ENCODE peak calls at places on chromosomes 12 and 14, in ten cellular contexts. O is GM12864, W is heart left ventricle, D is osteoblast, A is neural progenitor cell, L is fibroblast of pulmonary artery, M is ovary, T is A549, X is AG10803, P is kidney epithelial cell. K is an unnamed sample.

GRCh38 chr14:30333934-30334333 is 225.0 kb upstream of the G2E3 start:
- DNase-seq in O (no peak), W (no peak), D (no peak), A (no peak), L (no peak), M (no peak), T (no peak), X (no peak), P (no peak), K (peak)

GRCh38 chr12:25829192-25829591 is 129.3 kb upstream of the RASSF8 start:
- DNase-seq in O (no peak), W (no peak), D (peak), A (no peak), L (peak), M (no peak), T (peak), X (peak), P (peak), K (peak)

GRCh38 chr12:88432536-88433462 is 147.5 kb downstream of the KITLG start:
- DNase-seq in O (no peak), W (no peak), D (peak), A (no peak), L (peak), M (peak), T (no peak), X (peak), P (no peak), K (peak)

GRCh38 chr14:52922656-52923055 is 28.2 kb downstream of the FERMT2 start:
- DNase-seq in O (no peak), W (no peak), D (no peak), A (no peak), L (peak), M (no peak), T (no peak), X (peak), P (peak), K (peak)

GRCh38 chr12:39314547-39314946 is 128.4 kb downstream of the KIF21A start:
- DNase-seq in O (no peak), W (no peak), D (no peak), A (no peak), L (no peak), M (no peak), T (no peak), X (no peak), P (no peak), K (no peak)

GRCh38 chr12:11638271-11638916 is 11.1 kb upstream of the ETV6 start:
- DNase-seq in O (no peak), W (no peak), D (peak), A (no peak), L (no peak), M (no peak), T (no peak), X (no peak), P (no peak), K (peak)

GRCh38 chr12:27652174-27652763 is 44.0 kb upstream of the REP15 start:
- DNase-seq in O (peak), W (no peak), D (peak), A (peak), L (peak), M (no peak), T (peak), X (peak), P (peak), K (peak)

GRCh38 chr14:103134919-103135318 is 11.7 kb downstream of the TNFAIP2 start:
- DNase-seq in O (no peak), W (no peak), D (no peak), A (no peak), L (no peak), M (no peak), T (no peak), X (no peak), P (no peak), K (no peak)

GRCh38 chr12:67747869-67748760 is 99.6 kb downstream of the DYRK2 start:
- DNase-seq in O (no peak), W (no peak), D (no peak), A (no peak), L (peak), M (no peak), T (peak), X (peak), P (no peak), K (peak)

GRCh38 chr12:57476993-57477709 is 2.5 kb downstream of the ARHGAP9 start:
- DNase-seq in O (no peak), W (no peak), D (no peak), A (no peak), L (no peak), M (no peak), T (no peak), X (no peak), P (no peak), K (no peak)

GRCh38 chr12:121224591-121224990 is 14.7 kb downstream of the P2RX4 start:
- DNase-seq in O (no peak), W (no peak), D (peak), A (no peak), L (no peak), M (peak), T (no peak), X (no peak), P (no peak), K (no peak)

GRCh38 chr14:101835166-101835557 is 73.7 kb downstream of the PPP2R5C start:
- DNase-seq in O (no peak), W (no peak), D (no peak), A (no peak), L (no peak), M (no peak), T (no peak), X (no peak), P (no peak), K (no peak)

GRCh38 chr12:121817648-121818043 is 13.8 kb downstream of the SETD1B start:
- DNase-seq in O (no peak), W (no peak), D (peak), A (no peak), L (no peak), M (no peak), T (no peak), X (no peak), P (no peak), K (no peak)

GRCh38 chr14:46490150-46490769 is 161.3 kb downstream of the RPL10L start:
- DNase-seq in O (no peak), W (no peak), D (no peak), A (peak), L (no peak), M (no peak), T (peak), X (no peak), P (no peak), K (no peak)

GRCh38 chr14:23076785-23077408 is 18.0 kb downstream of the ACIN1 start:
- DNase-seq in O (no peak), W (no peak), D (peak), A (peak), L (peak), M (no peak), T (peak), X (no peak), P (no peak), K (peak)

GRCh38 chr14:65502676-65503124 is 90.2 kb downstream of the FUT8 start:
- DNase-seq in O (no peak), W (no peak), D (peak), A (no peak), L (peak), M (no peak), T (no peak), X (peak), P (peak), K (peak)

GRCh38 chr14:73238941-73239340 is 1.6 kb downstream of the PAPLN start:
- DNase-seq in O (no peak), W (no peak), D (peak), A (no peak), L (no peak), M (peak), T (no peak), X (no peak), P (no peak), K (no peak)

GRCh38 chr12:6370576-6370935 is 4.8 kb downstream of the SCNN1A start:
- DNase-seq in O (no peak), W (no peak), D (peak), A (no peak), L (no peak), M (no peak), T (no peak), X (no peak), P (no peak), K (no peak)

GRCh38 chr14:72615511-72616121 is 278.3 kb downstream of the DPF3 start:
- DNase-seq in O (no peak), W (no peak), D (peak), A (no peak), L (peak), M (no peak), T (no peak), X (peak), P (peak), K (peak)

GRCh38 chr12:13836116-13836515 is 145.3 kb downstream of the GRIN2B start:
- DNase-seq in O (no peak), W (no peak), D (no peak), A (no peak), L (no peak), M (no peak), T (no peak), X (no peak), P (no peak), K (no peak)

GRCh38 chr14:72812292-72812851 is 81.5 kb downstream of the DPF3 start:
- DNase-seq in O (no peak), W (peak), D (peak), A (peak), L (no peak), M (no peak), T (no peak), X (no peak), P (no peak), K (no peak)

GRCh38 chr14:61454545-61454944 is 133.2 kb downstream of the PRKCH start:
- DNase-seq in O (no peak), W (no peak), D (no peak), A (no peak), L (peak), M (no peak), T (no peak), X (no peak), P (no peak), K (no peak)

GRCh38 chr14:89912667-89913211 is 41.8 kb downstream of the EFCAB11 start:
- DNase-seq in O (no peak), W (no peak), D (peak), A (no peak), L (peak), M (no peak), T (peak), X (peak), P (peak), K (peak)

GRCh38 chr14:76125506-76125905 is 26.2 kb upstream of the GPATCH2L start:
- DNase-seq in O (no peak), W (no peak), D (no peak), A (no peak), L (no peak), M (no peak), T (no peak), X (no peak), P (no peak), K (no peak)

GRCh38 chr12:117963836-117964235 is 5.0 kb downstream of the KSR2 start:
- DNase-seq in O (no peak), W (no peak), D (no peak), A (no peak), L (no peak), M (no peak), T (no peak), X (no peak), P (no peak), K (no peak)

GRCh38 chr14:69335421-69335820 is 62.7 kb downstream of the ERH start:
- DNase-seq in O (no peak), W (no peak), D (peak), A (no peak), L (no peak), M (no peak), T (no peak), X (no peak), P (peak), K (no peak)

GRCh38 chr14:23577004-23577681 is 1.4 kb downstream of the JPH4 start:
- DNase-seq in O (no peak), W (no peak), D (peak), A (peak), L (no peak), M (peak), T (no peak), X (no peak), P (no peak), K (peak)

GRCh38 chr12:120150919-120151525 is 34.5 kb upstream of the RAB35 start:
- DNase-seq in O (no peak), W (no peak), D (peak), A (no peak), L (no peak), M (no peak), T (no peak), X (no peak), P (no peak), K (no peak)

GRCh38 chr12:121033625-121034349 is 5.3 kb downstream of the OASL start:
- DNase-seq in O (no peak), W (no peak), D (peak), A (no peak), L (no peak), M (no peak), T (peak), X (peak), P (peak), K (peak)

GRCh38 chr12:124765571-124766489 is 97.8 kb downstream of the SCARB1 start:
- DNase-seq in O (no peak), W (no peak), D (no peak), A (no peak), L (no peak), M (no peak), T (no peak), X (peak), P (no peak), K (peak)

GRCh38 chr12:106192659-106193403 is 54.1 kb upstream of the NUAK1 start:
- DNase-seq in O (no peak), W (no peak), D (no peak), A (no peak), L (no peak), M (no peak), T (no peak), X (peak), P (no peak), K (no peak)

GRCh38 chr12:106583578-106584103 is 837 bp downstream of the RFX4 start:
- DNase-seq in O (no peak), W (no peak), D (peak), A (peak), L (peak), M (no peak), T (peak), X (peak), P (no peak), K (peak)

GRCh38 chr14:57502581-57503254 is 9.1 kb upstream of the CCDC198 start:
- DNase-seq in O (no peak), W (no peak), D (peak), A (no peak), L (peak), M (peak), T (no peak), X (no peak), P (no peak), K (no peak)

GRCh38 chr14:44347316-44347715 is 159.8 kb downstream of the FSCB start:
- DNase-seq in O (no peak), W (no peak), D (no peak), A (no peak), L (no peak), M (no peak), T (no peak), X (no peak), P (no peak), K (no peak)

GRCh38 chr12:26699237-26699636 is 133.8 kb downstream of the ITPR2 start:
- DNase-seq in O (no peak), W (no peak), D (no peak), A (no peak), L (no peak), M (no peak), T (no peak), X (no peak), P (no peak), K (peak)

GRCh38 chr14:101126376-101127130 is 223.0 kb upstream of the RTL1 start:
- DNase-seq in O (no peak), W (no peak), D (peak), A (no peak), L (no peak), M (no peak), T (no peak), X (no peak), P (no peak), K (no peak)

GRCh38 chr12:89051065-89051677 is 301.1 kb downstream of the DUSP6 start:
- DNase-seq in O (no peak), W (no peak), D (peak), A (peak), L (peak), M (no peak), T (peak), X (peak), P (peak), K (peak)

GRCh38 chr12:15726029-15726756 is 63.0 kb downstream of the EPS8 start:
- DNase-seq in O (no peak), W (no peak), D (no peak), A (no peak), L (peak), M (no peak), T (no peak), X (peak), P (no peak), K (peak)

GRCh38 chr12:132479938-132480619 is 9.9 kb upstream of the FBRSL1 start:
- DNase-seq in O (no peak), W (peak), D (no peak), A (no peak), L (no peak), M (peak), T (no peak), X (no peak), P (no peak), K (no peak)

GRCh38 chr12:132478433-132478803 is 11.5 kb upstream of the FBRSL1 start:
- DNase-seq in O (no peak), W (peak), D (no peak), A (no peak), L (no peak), M (no peak), T (no peak), X (no peak), P (no peak), K (no peak)

GRCh38 chr12:132477703-132478432 is 12.1 kb upstream of the FBRSL1 start:
- DNase-seq in O (no peak), W (peak), D (peak), A (no peak), L (no peak), M (no peak), T (no peak), X (no peak), P (no peak), K (no peak)

GRCh38 chr12:132479291-132479690 is 10.7 kb upstream of the FBRSL1 start:
- DNase-seq in O (no peak), W (peak), D (no peak), A (no peak), L (no peak), M (no peak), T (no peak), X (no peak), P (no peak), K (no peak)

GRCh38 chr12:132478845-132479244 is 11.1 kb upstream of the FBRSL1 start:
- DNase-seq in O (no peak), W (no peak), D (peak), A (no peak), L (no peak), M (no peak), T (no peak), X (no peak), P (no peak), K (no peak)
- TF ChIP-seq CTCF in O (peak), W (no peak), D (no peak), A (peak), L (peak), M (no peak), T (no peak), X (no peak), P (peak), K (peak)

GRCh38 chr12:53107122-53107521 is 3.8 kb downstream of the SOAT2 start:
- DNase-seq in O (no peak), W (no peak), D (no peak), A (no peak), L (no peak), M (no peak), T (no peak), X (no peak), P (no peak), K (no peak)

GRCh38 chr12:53105256-53105655 is 2.0 kb downstream of the SOAT2 start:
- DNase-seq in O (no peak), W (no peak), D (peak), A (no peak), L (no peak), M (no peak), T (no peak), X (no peak), P (no peak), K (no peak)

GRCh38 chr12:53103860-53104305 is 597 bp downstream of the SOAT2 start:
- DNase-seq in O (no peak), W (no peak), D (peak), A (no peak), L (no peak), M (no peak), T (no peak), X (no peak), P (no peak), K (peak)

GRCh38 chr12:53102883-53103807 is at the start of gene SOAT2:
- DNase-seq in O (peak), W (no peak), D (peak), A (no peak), L (no peak), M (no peak), T (no peak), X (no peak), P (no peak), K (no peak)

GRCh38 chr12:53105712-53106439 is 2.6 kb downstream of the SOAT2 start:
- DNase-seq in O (no peak), W (no peak), D (peak), A (no peak), L (no peak), M (no peak), T (no peak), X (no peak), P (no peak), K (no peak)
- H3K4me3 ChIP-seq in O (no peak), W (no peak), D (no peak), A (no peak), L (no peak), M (no peak), T (no peak), X (no peak), P (no peak), K (no peak)

GRCh38 chr12:3339221-3339620 is 151.8 kb upstream of the PRMT8 start:
- DNase-seq in O (no peak), W (no peak), D (no peak), A (no peak), L (no peak), M (no peak), T (no peak), X (no peak), P (no peak), K (no peak)

GRCh38 chr12:3337944-3338343 is 153.1 kb upstream of the PRMT8 start:
- DNase-seq in O (no peak), W (no peak), D (no peak), A (no peak), L (no peak), M (no peak), T (no peak), X (no peak), P (no peak), K (no peak)

GRCh38 chr12:3341594-3341993 is 149.4 kb upstream of the PRMT8 start:
- DNase-seq in O (no peak), W (no peak), D (no peak), A (no peak), L (no peak), M (no peak), T (no peak), X (no peak), P (no peak), K (no peak)

GRCh38 chr12:3336606-3337311 is 154.2 kb upstream of the PRMT8 start:
- DNase-seq in O (no peak), W (no peak), D (no peak), A (peak), L (no peak), M (no peak), T (no peak), X (no peak), P (no peak), K (no peak)

DNA sequence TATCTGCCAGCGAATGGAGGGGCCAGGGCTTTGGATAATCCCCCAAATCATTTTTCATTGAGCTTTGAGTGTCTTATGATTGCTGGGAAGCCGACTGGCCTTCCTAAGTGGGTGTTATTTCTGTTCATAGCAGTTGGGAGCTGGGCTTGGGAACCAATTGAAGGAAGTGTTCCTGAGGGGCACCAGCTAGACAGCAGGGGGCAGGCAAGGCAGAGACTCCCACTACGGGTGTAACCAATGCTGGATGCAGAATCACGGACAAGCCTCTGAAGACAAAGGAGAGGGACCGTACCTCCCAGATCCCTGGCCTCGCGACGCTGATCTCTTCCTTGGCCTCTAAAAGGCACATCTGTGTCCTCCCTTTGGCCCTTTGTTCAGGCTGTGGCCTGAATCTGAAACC is 149.0 kb upstream of the PRMT8 start:
- DNase-seq in O (no peak), W (no peak), D (peak), A (peak), L (peak), M (peak), T (peak), X (peak), P (no peak), K (peak)
- TF ChIP-seq CTCF in O (peak), W (peak), D (peak), A (peak), L (peak), M (no peak), T (no peak), X (peak), P (peak), K (peak)

GRCh38 chr12:59600174-59600573 is 4.3 kb downstream of the SLC16A7 start:
- DNase-seq in O (no peak), W (no peak), D (no peak), A (no peak), L (peak), M (no peak), T (no peak), X (peak), P (no peak), K (peak)

GRCh38 chr12:59595557-59596231 is at the start of gene SLC16A7:
- DNase-seq in O (peak), W (peak), D (peak), A (no peak), L (peak), M (peak), T (peak), X (peak), P (peak), K (peak)

GRCh38 chr12:59596232-59597143 is 659 bp downstream of the SLC16A7 start:
- DNase-seq in O (peak), W (peak), D (peak), A (peak), L (peak), M (peak), T (peak), X (peak), P (no peak), K (peak)

DNA sequence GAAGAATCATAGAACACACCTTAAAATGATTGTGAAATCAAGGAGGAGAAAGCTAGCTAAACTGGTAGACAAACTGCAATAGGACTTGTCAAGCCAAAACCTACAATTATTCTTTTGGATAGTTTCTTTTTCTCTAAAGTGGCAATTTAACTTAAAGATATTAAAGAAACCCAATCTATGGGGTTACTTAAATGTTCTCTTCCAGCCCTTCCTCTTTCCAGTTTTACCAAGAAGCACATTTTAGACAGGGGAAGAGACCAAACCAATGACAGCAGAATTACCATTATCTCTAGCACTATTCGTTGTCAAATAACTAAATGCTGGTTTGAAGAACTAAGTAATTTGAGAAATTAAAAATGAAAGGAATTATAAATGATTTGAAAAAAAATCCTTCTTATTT is 732 bp upstream of the SLC16A7 start:
- DNase-seq in O (no peak), W (no peak), D (no peak), A (no peak), L (no peak), M (no peak), T (no peak), X (no peak), P (no peak), K (no peak)
- H3K4me3 ChIP-seq in O (peak), W (peak), D (peak), A (peak), L (peak), M (peak), T (peak), X (peak), P (peak), K (peak)